ENCODE peak calls at places on chromosome 20, in six cellular contexts. S is WTC11, U is K562, Z is HepG2, G is endothelial cell of umbilical vein, E is H1. Y is an unnamed sample.

GRCh38 chr20:8156603-8157079 is 24.6 kb downstream of the PLCB1 start:
- DNase-seq in S (no peak), G (peak), E (no peak), Z (peak), U (no peak), Y (peak)

GRCh38 chr20:61263084-61263695 is 11.1 kb downstream of the CDH4 start:
- DNase-seq in S (peak), U (peak), G (no peak), E (peak), Z (no peak), Y (no peak)

GRCh38 chr20:24446811-24447210 is 22.6 kb upstream of the SYNDIG1 start:
- DNase-seq in S (no peak), E (no peak), G (no peak), Z (no peak), U (no peak), Y (no peak)

GRCh38 chr20:38127920-38128528 is 37.0 kb downstream of the TGM2 start:
- DNase-seq in U (no peak), S (no peak), G (no peak), E (no peak), Z (no peak), Y (no peak)

GRCh38 chr20:63639093-63639860 is 12.4 kb upstream of the GMEB2 start:
- DNase-seq in E (no peak), S (no peak), U (no peak), Z (no peak), G (no peak), Y (no peak)

GRCh38 chr20:63698739-63699465 is 2.5 kb downstream of the TNFRSF6B start:
- DNase-seq in S (no peak), U (peak), Z (no peak), G (peak), E (no peak), Y (peak)

GRCh38 chr20:8228315-8228714 is 96.2 kb downstream of the PLCB1 start:
- DNase-seq in U (no peak), Z (no peak), S (no peak), E (no peak), G (no peak), Y (no peak)

GRCh38 chr20:14700641-14700965 is 363.2 kb upstream of the FLRT3 start:
- DNase-seq in G (no peak), E (no peak), Z (no peak), S (no peak), U (no peak), Y (no peak)

GRCh38 chr20:9417665-9418064 is 96.7 kb upstream of the LAMP5 start:
- DNase-seq in U (no peak), E (no peak), S (no peak), Z (no peak), G (no peak), Y (no peak)

GRCh38 chr20:46348231-46348803 is 40.0 kb upstream of the CDH22 start:
- DNase-seq in E (peak), Z (no peak), G (no peak), S (peak), U (no peak), Y (peak)

GRCh38 chr20:3808141-3808479 is 12.0 kb downstream of the CDC25B start:
- DNase-seq in S (no peak), E (no peak), Z (peak), G (peak), U (no peak), Y (peak)

GRCh38 chr20:44089987-44090674 is 96.9 kb downstream of the JPH2 start:
- DNase-seq in E (no peak), Z (peak), G (peak), U (peak), S (no peak), Y (peak)

GRCh38 chr20:11585752-11586352 is 331.8 kb upstream of the BTBD3 start:
- DNase-seq in G (peak), E (no peak), U (no peak), S (no peak), Z (peak), Y (no peak)

GRCh38 chr20:48523191-48523757 is 304.5 kb downstream of the PREX1 start:
- DNase-seq in Z (peak), U (no peak), E (peak), S (peak), G (peak), Y (peak)

GRCh38 chr20:17859616-17860232 is 108.9 kb downstream of the SNX5 start:
- DNase-seq in G (no peak), Z (no peak), E (no peak), U (no peak), S (peak), Y (no peak)

GRCh38 chr20:43564993-43565757 is 6.3 kb downstream of the SGK2 start:
- DNase-seq in Z (no peak), U (no peak), S (no peak), E (no peak), G (no peak), Y (no peak)

GRCh38 chr20:31740208-31740607 is 1.1 kb downstream of the TPX2 start:
- DNase-seq in E (no peak), S (no peak), G (peak), U (peak), Z (no peak), Y (no peak)

GRCh38 chr20:57746832-57747404 is 37.1 kb upstream of the PMEPA1 start:
- DNase-seq in U (no peak), Z (no peak), G (no peak), S (no peak), E (no peak), Y (peak)

GRCh38 chr20:59043698-59044097 is 1.1 kb upstream of the PRELID3B start:
- DNase-seq in U (no peak), G (no peak), S (no peak), Z (no peak), E (no peak), Y (no peak)

GRCh38 chr20:44069203-44069931 is 117.6 kb downstream of the JPH2 start:
- DNase-seq in E (peak), S (no peak), U (no peak), Z (no peak), G (no peak), Y (no peak)

GRCh38 chr20:17856837-17857605 is 111.6 kb downstream of the SNX5 start:
- DNase-seq in G (no peak), Z (no peak), U (no peak), S (no peak), E (no peak), Y (no peak)

GRCh38 chr20:11496382-11496781 is 421.3 kb upstream of the BTBD3 start:
- DNase-seq in U (no peak), Z (no peak), G (no peak), S (no peak), E (no peak), Y (no peak)

GRCh38 chr20:19252670-19253120 is 40.3 kb downstream of the SLC24A3 start:
- DNase-seq in Z (no peak), U (no peak), S (no peak), E (peak), G (no peak), Y (no peak)

GRCh38 chr20:15336011-15336410 is 998.6 kb upstream of the FLRT3 start:
- DNase-seq in G (no peak), Z (no peak), E (no peak), U (no peak), S (no peak), Y (no peak)

GRCh38 chr20:63333241-63333836 is 27.8 kb downstream of the CHRNA4 start:
- DNase-seq in U (no peak), G (no peak), E (no peak), Z (no peak), S (no peak), Y (no peak)

GRCh38 chr20:50224553-50225255 is 34.1 kb downstream of the CEBPB start:
- DNase-seq in U (peak), G (peak), S (peak), Z (no peak), E (no peak), Y (no peak)

GRCh38 chr20:58569211-58570125 is 54.3 kb upstream of the APCDD1L start:
- DNase-seq in E (no peak), U (no peak), G (no peak), S (peak), Z (no peak), Y (no peak)

GRCh38 chr20:10555865-10556308 is 117.9 kb downstream of the JAG1 start:
- DNase-seq in U (no peak), S (no peak), E (no peak), G (peak), Z (peak), Y (peak)

GRCh38 chr20:17281478-17281877 is 54.6 kb downstream of the PCSK2 start:
- DNase-seq in E (peak), S (peak), U (peak), Z (peak), G (no peak), Y (peak)

GRCh38 chr20:53126185-53126584 is 154.0 kb downstream of the TSHZ2 start:
- DNase-seq in S (no peak), U (no peak), Z (no peak), G (no peak), E (no peak), Y (no peak)

GRCh38 chr20:44861547-44862006 is 23.9 kb upstream of the YWHAB start:
- DNase-seq in U (no peak), S (no peak), G (peak), Z (no peak), E (peak), Y (no peak)

DNA sequence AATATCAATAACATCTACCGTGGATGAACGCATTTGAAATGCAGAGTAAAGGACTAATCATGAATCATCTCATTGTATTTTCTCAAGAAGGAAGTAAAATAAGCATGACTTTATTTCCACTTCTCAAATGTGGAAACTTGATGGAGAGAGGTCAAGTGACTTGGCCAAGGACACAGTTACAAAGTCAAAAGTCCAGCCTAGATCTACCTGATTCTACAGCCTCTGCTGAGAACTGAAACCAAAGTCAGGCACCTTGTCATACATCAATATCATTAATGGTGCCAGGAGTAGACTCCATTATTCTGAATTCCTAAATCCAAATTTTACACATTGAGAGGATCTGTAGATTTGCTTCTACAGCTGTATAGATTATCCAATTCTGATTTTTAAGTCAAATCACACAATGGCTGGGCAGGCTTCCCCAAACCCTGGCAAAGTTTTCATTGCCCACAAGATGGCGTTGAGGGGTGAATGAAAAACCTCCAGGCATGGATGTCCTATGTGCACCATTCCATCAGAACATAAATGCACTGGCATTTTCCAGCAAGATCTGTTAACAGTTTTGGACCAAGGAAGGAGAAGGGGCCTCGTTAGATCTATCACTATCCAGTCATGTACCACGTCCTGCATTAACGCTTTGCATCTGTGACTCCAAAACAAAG is 423.0 kb downstream of the MAFB start:
- DNase-seq in U (no peak), S (peak), Z (peak), G (peak), E (no peak), Y (peak)
- TF ChIP-seq JUN in U (no peak), S (no peak), Z (no peak), G (peak), E (no peak), Y (no peak)

DNA sequence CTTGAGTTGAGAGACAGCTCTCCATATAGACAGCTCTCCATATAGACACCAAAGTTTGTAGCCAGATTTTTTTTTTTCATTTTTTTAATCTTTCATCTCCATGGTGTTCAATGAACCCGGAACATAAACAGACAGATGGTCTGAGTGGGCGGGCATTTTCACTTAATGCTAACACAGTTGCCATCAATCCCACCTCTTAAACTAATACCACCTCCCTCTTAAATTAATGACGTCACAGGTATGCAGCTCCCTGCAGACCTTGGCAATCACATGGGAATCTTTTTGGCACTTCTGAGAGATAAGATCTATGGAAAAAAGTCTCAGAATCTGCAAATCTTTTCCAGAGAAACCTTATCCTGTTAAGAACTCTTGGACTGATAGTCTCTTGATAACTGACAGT is 43.2 kb downstream of the PFDN4 start:
- DNase-seq in Z (no peak), E (no peak), S (no peak), G (no peak), U (no peak), Y (no peak)
- TF ChIP-seq JUN in Z (no peak), E (no peak), S (no peak), G (no peak), U (no peak), Y (no peak)

GRCh38 chr20:34299925-34300806 is 3.0 kb downstream of the AHCY start:
- DNase-seq in U (no peak), E (no peak), Z (peak), S (no peak), G (no peak), Y (no peak)
- TF ChIP-seq JUN in U (no peak), E (no peak), Z (no peak), S (no peak), G (no peak), Y (no peak)

GRCh38 chr20:34061695-34062094 is 50.3 kb downstream of the EIF2S2 start:
- DNase-seq in U (no peak), Z (no peak), S (no peak), G (no peak), E (no peak), Y (no peak)

GRCh38 chr20:34058831-34059230 is 53.2 kb downstream of the EIF2S2 start:
- DNase-seq in Z (no peak), S (no peak), E (no peak), U (no peak), G (peak), Y (no peak)

GRCh38 chr20:34064286-34064685 is 47.8 kb downstream of the EIF2S2 start:
- DNase-seq in Z (no peak), E (no peak), U (no peak), S (no peak), G (no peak), Y (no peak)

GRCh38 chr20:34062651-34063482 is 49.2 kb downstream of the EIF2S2 start:
- DNase-seq in E (no peak), Z (no peak), U (no peak), S (no peak), G (no peak), Y (no peak)

GRCh38 chr20:34060970-34061369 is 51.1 kb downstream of the EIF2S2 start:
- DNase-seq in S (no peak), G (no peak), E (no peak), Z (no peak), U (no peak), Y (no peak)
- TF ChIP-seq JUN in S (no peak), G (no peak), E (no peak), Z (no peak), U (no peak), Y (no peak)